ENCODE peak calls at places on chromosome 3, in nine cellular contexts. One of them, this sample, is unnamed.

GRCh38 chr3:32296251-32297204 is 58.0 kb downstream of the CMTM8 start:
- DNase-seq in adipocyte: peak; percentile 86
- DNase-seq in GM06990: peak; percentile 5
- DNase-seq in fibroblast of the aortic adventitia: peak; percentile 74
- DNase-seq in tibial nerve: peak; percentile 24
- DNase-seq in GM23248: peak; percentile 69
- DNase-seq in cardiac fibroblast: peak; percentile 73
- DNase-seq in HCT116: peak; percentile 52
- DNase-seq in A549: peak; percentile 67
- DNase-seq in this sample: peak; percentile 15

GRCh38 chr3:10015476-10015904 is 10.7 kb upstream of the FANCD2 start:
- DNase-seq in adipocyte: peak; percentile 96
- DNase-seq in GM06990: no peak
- DNase-seq in fibroblast of the aortic adventitia: peak; percentile 99
- DNase-seq in tibial nerve: peak; percentile 89
- DNase-seq in GM23248: peak; percentile 86
- DNase-seq in cardiac fibroblast: peak; percentile 98
- DNase-seq in HCT116: no peak
- DNase-seq in A549: peak; percentile 55
- DNase-seq in this sample: peak; percentile 97

GRCh38 chr3:117892431-117892841 is 1142.2 kb downstream of the IGSF11 start:
- DNase-seq in adipocyte: peak; percentile 73
- DNase-seq in GM06990: no peak
- DNase-seq in fibroblast of the aortic adventitia: peak; percentile 71
- DNase-seq in tibial nerve: no peak
- DNase-seq in GM23248: peak; percentile 89
- DNase-seq in cardiac fibroblast: peak; percentile 41
- DNase-seq in HCT116: no peak
- DNase-seq in A549: no peak
- DNase-seq in this sample: peak; percentile 8

GRCh38 chr3:106239195-106239697 is 370.4 kb upstream of the CBLB start:
- DNase-seq in adipocyte: no peak
- DNase-seq in GM06990: no peak
- DNase-seq in fibroblast of the aortic adventitia: no peak
- DNase-seq in tibial nerve: no peak
- DNase-seq in GM23248: no peak
- DNase-seq in cardiac fibroblast: no peak
- DNase-seq in HCT116: no peak
- DNase-seq in A549: no peak
- DNase-seq in this sample: no peak

GRCh38 chr3:187491371-187491770 is 123.2 kb downstream of the RTP4 start:
- DNase-seq in adipocyte: no peak
- DNase-seq in GM06990: no peak
- DNase-seq in fibroblast of the aortic adventitia: no peak
- DNase-seq in tibial nerve: no peak
- DNase-seq in GM23248: no peak
- DNase-seq in cardiac fibroblast: no peak
- DNase-seq in HCT116: no peak
- DNase-seq in A549: no peak
- DNase-seq in this sample: no peak

GRCh38 chr3:179027326-179027900 is 44.2 kb downstream of the ZMAT3 start:
- DNase-seq in adipocyte: peak; percentile 61
- DNase-seq in GM06990: no peak
- DNase-seq in fibroblast of the aortic adventitia: peak; percentile 57
- DNase-seq in tibial nerve: no peak
- DNase-seq in GM23248: peak; percentile 35
- DNase-seq in cardiac fibroblast: peak; percentile 84
- DNase-seq in HCT116: no peak
- DNase-seq in A549: no peak
- DNase-seq in this sample: peak; percentile 52

GRCh38 chr3:119637679-119638525 is 22.5 kb downstream of the POPDC2 start:
- DNase-seq in adipocyte: peak; percentile 66
- DNase-seq in GM06990: peak; percentile 76
- DNase-seq in fibroblast of the aortic adventitia: peak; percentile 94
- DNase-seq in tibial nerve: no peak
- DNase-seq in GM23248: peak; percentile 91
- DNase-seq in cardiac fibroblast: peak; percentile 90
- DNase-seq in HCT116: no peak
- DNase-seq in A549: peak; percentile 54
- DNase-seq in this sample: peak; percentile 76

GRCh38 chr3:15152166-15152565 is 53.2 kb upstream of the RBSN start:
- DNase-seq in adipocyte: no peak
- DNase-seq in GM06990: peak; percentile 13
- DNase-seq in fibroblast of the aortic adventitia: no peak
- DNase-seq in tibial nerve: no peak
- DNase-seq in GM23248: no peak
- DNase-seq in cardiac fibroblast: peak; percentile 12
- DNase-seq in HCT116: no peak
- DNase-seq in A549: no peak
- DNase-seq in this sample: no peak

GRCh38 chr3:148718982-148719862 is 21.5 kb downstream of the AGTR1 start:
- DNase-seq in adipocyte: peak; percentile 64
- DNase-seq in GM06990: no peak
- DNase-seq in fibroblast of the aortic adventitia: peak; percentile 58
- DNase-seq in tibial nerve: no peak
- DNase-seq in GM23248: peak; percentile 53
- DNase-seq in cardiac fibroblast: peak; percentile 58
- DNase-seq in HCT116: peak; percentile 4
- DNase-seq in A549: peak; percentile 32
- DNase-seq in this sample: no peak

GRCh38 chr3:14814473-14814872 is 4.3 kb upstream of the FGD5 start:
- DNase-seq in adipocyte: no peak
- DNase-seq in GM06990: no peak
- DNase-seq in fibroblast of the aortic adventitia: no peak
- DNase-seq in tibial nerve: no peak
- DNase-seq in GM23248: no peak
- DNase-seq in cardiac fibroblast: no peak
- DNase-seq in HCT116: no peak
- DNase-seq in A549: no peak
- DNase-seq in this sample: no peak

GRCh38 chr3:28612232-28612631 is 263.6 kb upstream of the AZI2 start:
- DNase-seq in adipocyte: no peak
- DNase-seq in GM06990: no peak
- DNase-seq in fibroblast of the aortic adventitia: no peak
- DNase-seq in tibial nerve: no peak
- DNase-seq in GM23248: no peak
- DNase-seq in cardiac fibroblast: no peak
- DNase-seq in HCT116: no peak
- DNase-seq in A549: no peak
- DNase-seq in this sample: no peak

GRCh38 chr3:51311055-51311454 is 74.0 kb upstream of the MANF start:
- DNase-seq in adipocyte: peak; percentile 57
- DNase-seq in GM06990: no peak
- DNase-seq in fibroblast of the aortic adventitia: peak; percentile 53
- DNase-seq in tibial nerve: no peak
- DNase-seq in GM23248: peak; percentile 56
- DNase-seq in cardiac fibroblast: peak; percentile 49
- DNase-seq in HCT116: peak; percentile 23
- DNase-seq in A549: peak; percentile 21
- DNase-seq in this sample: no peak

GRCh38 chr3:105365536-105366301 is 990 bp upstream of the ALCAM start:
- DNase-seq in adipocyte: peak; percentile 87
- DNase-seq in GM06990: no peak
- DNase-seq in fibroblast of the aortic adventitia: peak; percentile 82
- DNase-seq in tibial nerve: no peak
- DNase-seq in GM23248: peak; percentile 77
- DNase-seq in cardiac fibroblast: peak; percentile 89
- DNase-seq in HCT116: no peak
- DNase-seq in A549: peak; percentile 71
- DNase-seq in this sample: no peak

DNA sequence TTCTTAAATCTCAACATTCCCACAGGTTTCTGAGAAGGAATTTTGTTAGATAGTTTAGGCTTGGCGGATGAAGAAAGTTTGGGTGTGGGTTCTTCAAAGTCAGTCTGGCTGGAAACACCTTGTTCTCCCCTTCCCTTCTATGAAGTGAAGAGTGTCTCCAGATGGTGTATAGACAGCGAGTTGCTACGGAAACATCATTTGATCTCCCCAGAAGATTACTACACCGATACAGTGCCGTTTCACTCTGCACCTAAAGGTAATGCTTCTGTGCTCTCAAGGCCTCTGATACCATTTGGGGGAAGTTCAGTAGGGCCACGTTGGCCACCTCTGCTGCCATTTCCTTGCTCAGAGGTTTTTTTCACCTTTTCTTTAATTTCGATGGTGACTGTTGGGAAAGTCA is 20.6 kb downstream of the DLEC1 start:
- DNase-seq in adipocyte: no peak
- DNase-seq in GM06990: no peak
- DNase-seq in fibroblast of the aortic adventitia: no peak
- DNase-seq in tibial nerve: no peak
- DNase-seq in GM23248: no peak
- DNase-seq in cardiac fibroblast: no peak
- DNase-seq in HCT116: no peak
- DNase-seq in A549: no peak
- DNase-seq in this sample: no peak
- H3K4me3 ChIP-seq in adipocyte: no peak overlapping the region
- H3K4me3 ChIP-seq in GM06990: no peak overlapping the region
- H3K4me3 ChIP-seq in fibroblast of the aortic adventitia: no peak overlapping the region
- H3K4me3 ChIP-seq in tibial nerve: no peak overlapping the region
- H3K4me3 ChIP-seq in GM23248: no peak overlapping the region
- H3K4me3 ChIP-seq in cardiac fibroblast: no peak overlapping the region
- H3K4me3 ChIP-seq in HCT116: no peak overlapping the region
- H3K4me3 ChIP-seq in A549: no peak overlapping the region
- H3K4me3 ChIP-seq in this sample: no peak overlapping the region

GRCh38 chr3:69867941-69868505 is 128.8 kb downstream of the MITF start:
- DNase-seq in adipocyte: no peak
- DNase-seq in GM06990: no peak
- DNase-seq in fibroblast of the aortic adventitia: peak; percentile 14
- DNase-seq in tibial nerve: no peak
- DNase-seq in GM23248: peak; percentile 22
- DNase-seq in cardiac fibroblast: peak; percentile 22
- DNase-seq in HCT116: no peak
- DNase-seq in A549: no peak
- DNase-seq in this sample: no peak
- H3K4me3 ChIP-seq in adipocyte: no peak overlapping the region
- H3K4me3 ChIP-seq in GM06990: no peak overlapping the region
- H3K4me3 ChIP-seq in fibroblast of the aortic adventitia: no peak overlapping the region
- H3K4me3 ChIP-seq in tibial nerve: no peak overlapping the region
- H3K4me3 ChIP-seq in GM23248: no peak overlapping the region
- H3K4me3 ChIP-seq in cardiac fibroblast: no peak overlapping the region
- H3K4me3 ChIP-seq in HCT116: no peak overlapping the region
- H3K4me3 ChIP-seq in A549: peak overlapping the region; percentile 45
- H3K4me3 ChIP-seq in this sample: no peak overlapping the region

DNA sequence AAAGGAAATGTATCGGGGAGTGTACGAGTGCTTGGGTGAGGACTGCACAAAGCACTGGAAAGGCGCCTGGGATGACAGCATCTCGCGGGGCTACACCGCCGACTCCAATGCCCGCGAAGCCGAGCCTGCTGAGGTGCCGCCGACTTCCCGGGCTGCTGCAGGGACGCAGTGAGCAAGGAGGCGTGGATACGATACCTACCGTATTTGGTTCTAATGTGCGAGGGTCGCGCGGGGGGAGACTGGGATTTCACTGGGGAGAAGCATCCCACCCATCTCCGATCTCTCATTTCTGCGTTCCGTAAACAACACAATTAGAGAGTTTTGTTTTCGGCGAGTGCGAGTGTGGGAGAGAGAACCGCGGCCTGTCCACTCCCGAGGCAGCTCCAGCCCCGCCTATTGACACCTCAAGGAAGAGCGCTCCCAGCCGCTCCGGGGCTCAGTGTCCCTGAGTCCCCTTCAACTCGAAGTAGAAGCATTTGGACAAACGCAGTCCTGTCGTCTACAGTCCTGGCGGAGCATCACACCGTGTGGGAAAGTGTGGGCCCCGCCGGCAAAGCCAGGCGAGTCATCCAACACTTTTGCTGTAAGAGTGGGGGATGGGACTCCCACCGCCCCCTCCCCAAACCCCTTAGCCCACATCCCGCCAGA is 1.8 kb downstream of the MECOM start:
- DNase-seq in adipocyte: peak; percentile 79
- DNase-seq in GM06990: no peak
- DNase-seq in fibroblast of the aortic adventitia: peak; percentile 64
- DNase-seq in tibial nerve: no peak
- DNase-seq in GM23248: peak; percentile 63
- DNase-seq in cardiac fibroblast: peak; percentile 62
- DNase-seq in HCT116: no peak
- DNase-seq in A549: peak; percentile 21
- DNase-seq in this sample: no peak
- H3K4me3 ChIP-seq in adipocyte: peak overlapping the region; percentile 79
- H3K4me3 ChIP-seq in GM06990: peak overlapping the region; percentile 54
- H3K4me3 ChIP-seq in fibroblast of the aortic adventitia: peak overlapping the region; percentile 93
- H3K4me3 ChIP-seq in tibial nerve: peak overlapping the region; percentile 50
- H3K4me3 ChIP-seq in GM23248: peak overlapping the region; percentile 64
- H3K4me3 ChIP-seq in cardiac fibroblast: peak overlapping the region; percentile 69
- H3K4me3 ChIP-seq in HCT116: peak overlapping the region; percentile 65
- H3K4me3 ChIP-seq in A549: peak overlapping the region; percentile 66
- H3K4me3 ChIP-seq in this sample: peak overlapping the region; percentile 57

GRCh38 chr3:11724615-11725339 is 81.1 kb upstream of the VGLL4 start:
- DNase-seq in adipocyte: no peak
- DNase-seq in GM06990: peak; percentile 16
- DNase-seq in fibroblast of the aortic adventitia: no peak
- DNase-seq in tibial nerve: no peak
- DNase-seq in GM23248: no peak
- DNase-seq in cardiac fibroblast: no peak
- DNase-seq in HCT116: no peak
- DNase-seq in A549: no peak
- DNase-seq in this sample: no peak
- H3K4me3 ChIP-seq in adipocyte: no peak overlapping the region
- H3K4me3 ChIP-seq in GM06990: peak overlapping the region; percentile 55
- H3K4me3 ChIP-seq in fibroblast of the aortic adventitia: no peak overlapping the region
- H3K4me3 ChIP-seq in tibial nerve: no peak overlapping the region
- H3K4me3 ChIP-seq in GM23248: no peak overlapping the region
- H3K4me3 ChIP-seq in cardiac fibroblast: no peak overlapping the region
- H3K4me3 ChIP-seq in HCT116: no peak overlapping the region
- H3K4me3 ChIP-seq in A549: no peak overlapping the region
- H3K4me3 ChIP-seq in this sample: no peak overlapping the region

GRCh38 chr3:195081242-195081963 is 189.6 kb downstream of the XXYLT1 start:
- DNase-seq in adipocyte: no peak
- DNase-seq in GM06990: no peak
- DNase-seq in fibroblast of the aortic adventitia: peak; percentile 62
- DNase-seq in tibial nerve: no peak
- DNase-seq in GM23248: no peak
- DNase-seq in cardiac fibroblast: no peak
- DNase-seq in HCT116: no peak
- DNase-seq in A549: no peak
- DNase-seq in this sample: no peak
- H3K4me3 ChIP-seq in adipocyte: no peak overlapping the region
- H3K4me3 ChIP-seq in GM06990: no peak overlapping the region
- H3K4me3 ChIP-seq in fibroblast of the aortic adventitia: no peak overlapping the region
- H3K4me3 ChIP-seq in tibial nerve: no peak overlapping the region
- H3K4me3 ChIP-seq in GM23248: no peak overlapping the region
- H3K4me3 ChIP-seq in cardiac fibroblast: no peak overlapping the region
- H3K4me3 ChIP-seq in HCT116: no peak overlapping the region
- H3K4me3 ChIP-seq in A549: no peak overlapping the region
- H3K4me3 ChIP-seq in this sample: no peak overlapping the region

DNA sequence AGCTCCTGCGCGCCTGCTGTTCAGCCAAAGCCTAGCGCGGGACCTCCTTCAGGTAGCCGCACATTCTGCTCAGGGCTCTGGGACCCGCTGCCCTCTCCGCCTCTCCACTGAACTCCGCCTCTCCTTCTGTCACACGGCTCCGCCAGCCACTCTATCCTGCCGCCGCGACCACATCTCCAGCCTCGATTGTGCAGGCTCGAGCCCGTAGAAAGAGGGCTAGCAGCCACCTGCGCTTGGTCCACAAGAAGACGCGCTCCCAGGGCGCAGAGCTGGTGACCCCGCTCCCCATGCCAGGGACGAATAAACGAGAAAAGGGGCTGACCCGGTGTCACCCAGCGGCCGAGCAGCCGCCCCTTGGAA is 1.1 kb upstream of the VIPR1 start:
- DNase-seq in adipocyte: no peak
- DNase-seq in GM06990: no peak
- DNase-seq in fibroblast of the aortic adventitia: no peak
- DNase-seq in tibial nerve: no peak
- DNase-seq in GM23248: no peak
- DNase-seq in cardiac fibroblast: no peak
- DNase-seq in HCT116: no peak
- DNase-seq in A549: no peak
- DNase-seq in this sample: no peak
- H3K4me3 ChIP-seq in adipocyte: peak overlapping the region; percentile 54
- H3K4me3 ChIP-seq in GM06990: peak overlapping the region; percentile 55
- H3K4me3 ChIP-seq in fibroblast of the aortic adventitia: no peak overlapping the region
- H3K4me3 ChIP-seq in tibial nerve: peak overlapping the region; percentile 48
- H3K4me3 ChIP-seq in GM23248: peak overlapping the region; percentile 30
- H3K4me3 ChIP-seq in cardiac fibroblast: peak overlapping the region; percentile 40
- H3K4me3 ChIP-seq in HCT116: no peak overlapping the region
- H3K4me3 ChIP-seq in A549: no peak overlapping the region
- H3K4me3 ChIP-seq in this sample: no peak overlapping the region

This sample was measured in skeletal muscle cell.